ENCODE peak calls at places on chromosomes 11 and 22, in seven cellular contexts. K is IMR-90, A is mesendoderm, T is neuronal stem cell, O is H9, L is H1, M is mesenchymal stem cell. Q is an unnamed sample.

GRCh38 chr11:130428271-130428670 is at the start of gene ADAMTS8:
- DNase-seq in K (no peak), M (no peak), A (no peak), O (no peak), T (no peak), L (no peak), Q (no peak)

GRCh38 chr22:37925767-37926166 is 19.7 kb downstream of the MICALL1 start:
- DNase-seq in M (no peak), O (no peak), L (no peak), T (no peak), A (no peak), K (no peak), Q (no peak)

GRCh38 chr11:2769409-2769778 is 69.6 kb upstream of the KCNQ1OT1 start:
- DNase-seq in L (no peak), M (no peak), A (no peak), K (no peak), O (no peak), T (no peak), Q (no peak)

GRCh38 chr11:112795142-112795815 is 165.9 kb upstream of the NCAM1 start:
- DNase-seq in M (peak), K (peak), A (peak), T (no peak), O (peak), L (peak), Q (peak)

GRCh38 chr11:17221968-17222367 is 14.2 kb upstream of the PIK3C2A start:
- DNase-seq in M (no peak), L (no peak), K (peak), O (no peak), T (no peak), A (peak), Q (peak)

GRCh38 chr11:8239056-8239455 is 24.6 kb downstream of the LMO1 start:
- DNase-seq in A (no peak), M (no peak), K (no peak), L (no peak), T (no peak), O (no peak), Q (no peak)

GRCh38 chr11:120182790-120183491 is 27.9 kb upstream of the OAF start:
- DNase-seq in M (no peak), K (no peak), T (no peak), A (peak), O (peak), L (no peak), Q (no peak)

GRCh38 chr11:120224872-120225371 is 14.1 kb downstream of the OAF start:
- DNase-seq in M (no peak), L (no peak), A (no peak), T (no peak), K (no peak), O (no peak), Q (no peak)

GRCh38 chr11:95045791-95046190 is 3.4 kb upstream of the KDM4F start:
- DNase-seq in L (no peak), A (no peak), K (no peak), M (no peak), T (no peak), O (no peak), Q (no peak)

GRCh38 chr11:67370351-67371076 is 2.9 kb downstream of the CLCF1 start:
- DNase-seq in T (no peak), K (peak), O (no peak), L (no peak), A (no peak), M (peak), Q (no peak)

DNA sequence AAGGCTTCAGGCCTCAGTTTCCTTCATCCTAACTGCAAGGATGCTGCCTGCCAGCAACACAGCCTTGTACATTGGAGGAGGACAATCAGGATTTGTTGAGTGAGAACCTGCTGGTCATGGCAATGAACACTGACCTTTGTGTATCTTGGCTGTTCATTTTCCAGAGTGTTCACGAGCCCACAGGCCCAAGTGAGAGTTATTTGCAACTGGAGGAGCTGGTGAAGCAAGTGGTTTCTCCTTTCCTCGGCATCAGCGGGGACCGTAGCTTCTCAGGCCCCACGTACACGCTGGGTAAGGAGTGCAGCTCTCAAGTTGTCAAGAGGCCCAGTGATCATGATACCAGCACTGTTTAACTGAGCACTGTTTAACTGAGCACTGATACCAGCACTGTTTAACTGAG is 59.0 kb downstream of the TRAF6 start:
- DNase-seq in L (no peak), K (no peak), T (no peak), O (no peak), A (no peak), M (no peak), Q (no peak)
- H3K9ac ChIP-seq in L (no peak), K (no peak), T (no peak), O (no peak), A (no peak), M (no peak), Q (no peak)

GRCh38 chr22:20440637-20441591 is 3.3 kb upstream of the SCARF2 start:
- DNase-seq in L (no peak), A (no peak), O (no peak), T (no peak), M (no peak), K (no peak), Q (no peak)

GRCh38 chr22:20442485-20443284 is 5.1 kb upstream of the SCARF2 start:
- DNase-seq in O (no peak), A (no peak), M (no peak), K (no peak), L (no peak), T (no peak), Q (no peak)

GRCh38 chr22:20446383-20446970 is 8.9 kb upstream of the SCARF2 start:
- DNase-seq in M (no peak), T (no peak), L (no peak), K (no peak), O (no peak), A (no peak), Q (no peak)

GRCh38 chr22:20441631-20442484 is 4.2 kb upstream of the SCARF2 start:
- DNase-seq in K (no peak), L (no peak), A (no peak), O (no peak), T (no peak), M (peak), Q (peak)

GRCh38 chr22:20444325-20444724 is 6.7 kb upstream of the SCARF2 start:
- DNase-seq in O (no peak), A (no peak), M (no peak), T (no peak), L (no peak), K (no peak), Q (no peak)
- H3K18ac ChIP-seq in O (no peak), A (no peak), M (no peak), T (no peak), L (no peak), K (no peak), Q (no peak)

GRCh38 chr11:101453682-101454081 is 130.1 kb downstream of the TRPC6 start:
- DNase-seq in T (no peak), A (no peak), L (no peak), K (peak), M (no peak), O (no peak), Q (no peak)
- H3K4ac ChIP-seq in T (no peak), A (no peak), L (no peak), K (peak), M (no peak), O (no peak), Q (no peak)

GRCh38 chr22:23649071-23649501 is 17.0 kb upstream of the DRICH1 start:
- DNase-seq in O (no peak), L (no peak), A (no peak), M (no peak), T (no peak), K (no peak), Q (no peak)

GRCh38 chr22:23652711-23653110 is 20.6 kb upstream of the DRICH1 start:
- DNase-seq in T (no peak), A (no peak), K (no peak), L (no peak), O (no peak), M (no peak), Q (no peak)

GRCh38 chr22:23652286-23652685 is 20.2 kb upstream of the DRICH1 start:
- DNase-seq in L (no peak), A (no peak), O (no peak), M (no peak), K (no peak), T (no peak), Q (no peak)

GRCh38 chr22:23655891-23656475 is 23.9 kb upstream of the DRICH1 start:
- DNase-seq in M (no peak), O (no peak), T (no peak), A (no peak), K (no peak), L (no peak), Q (no peak)

DNA sequence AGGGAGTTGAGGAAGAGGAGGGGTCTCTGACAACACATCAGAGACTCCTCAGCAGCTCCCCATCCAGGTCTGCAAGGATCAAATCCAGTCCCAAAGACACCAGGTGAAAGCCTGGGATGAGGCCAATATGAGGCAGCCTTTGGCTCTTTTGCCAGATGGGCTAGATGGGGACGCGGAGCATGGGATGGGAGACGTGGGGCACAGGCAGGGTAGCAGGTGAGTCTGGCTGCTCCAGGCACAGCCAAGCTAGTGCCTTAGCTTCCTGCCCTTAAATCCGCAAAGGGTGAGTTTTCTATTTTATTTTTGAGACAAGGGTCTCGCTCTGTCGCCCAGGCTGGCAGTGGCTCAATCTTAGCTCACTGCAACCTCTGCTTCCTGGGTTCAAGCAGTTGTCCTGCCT is 19.6 kb upstream of the DRICH1 start:
- DNase-seq in M (no peak), O (no peak), L (no peak), K (no peak), A (no peak), T (no peak), Q (no peak)
- H3K9ac ChIP-seq in M (no peak), O (no peak), L (no peak), K (no peak), A (no peak), T (no peak), Q (no peak)

DNA sequence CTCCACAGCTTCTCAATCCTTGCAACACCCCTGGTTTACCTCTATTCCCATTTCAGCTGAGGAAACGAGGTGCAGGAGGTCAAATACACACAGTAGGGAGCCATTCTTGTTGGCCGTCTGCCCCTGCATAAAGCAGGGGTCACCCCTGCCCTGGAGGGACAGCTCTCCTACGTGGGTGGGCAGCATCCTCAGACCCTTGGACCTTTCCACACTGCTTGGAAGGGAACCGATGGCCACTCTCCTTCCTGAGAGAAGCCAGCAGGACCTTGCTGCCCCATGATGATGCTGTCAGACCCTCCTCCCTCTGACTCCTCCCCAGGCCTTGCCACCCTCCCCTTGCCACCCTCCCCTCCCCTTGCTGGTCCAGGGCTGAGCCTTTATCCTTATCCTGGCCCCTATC is 121.1 kb upstream of the SYT13 start:
- DNase-seq in L (no peak), K (no peak), M (no peak), T (no peak), A (no peak), O (no peak), Q (no peak)
- H3K18ac ChIP-seq in L (peak), K (no peak), M (no peak), T (peak), A (no peak), O (no peak), Q (no peak)

GRCh38 chr11:888290-889212 is 22.1 kb downstream of the CHID1 start:
- DNase-seq in A (no peak), K (no peak), L (no peak), M (no peak), O (no peak), T (no peak), Q (no peak)

GRCh38 chr11:890794-891600 is 19.6 kb downstream of the CHID1 start:
- DNase-seq in A (no peak), K (no peak), O (no peak), L (no peak), T (no peak), M (no peak), Q (no peak)

GRCh38 chr11:889686-890475 is 20.7 kb downstream of the CHID1 start:
- DNase-seq in L (no peak), K (no peak), O (peak), A (no peak), T (no peak), M (no peak), Q (no peak)

GRCh38 chr11:887589-887988 is 23.0 kb downstream of the CHID1 start:
- DNase-seq in O (no peak), M (no peak), A (no peak), T (no peak), K (no peak), L (no peak), Q (no peak)

GRCh38 chr11:889261-889660 is 21.3 kb downstream of the CHID1 start:
- DNase-seq in A (no peak), T (no peak), O (no peak), L (no peak), K (no peak), M (no peak), Q (no peak)
- H3K4ac ChIP-seq in A (no peak), T (no peak), O (no peak), L (no peak), K (no peak), M (no peak), Q (no peak)

Q was measured in trophoblast cell.